ENCODE peak calls at places on chromosomes 11 and 22, in eight cellular contexts. E is LoVo; B is foreskin fibroblast; L is stimulated activated CD8-positive, alpha-beta memory T cell treated with anti-CD3 and anti-CD28 coated beads, Interleukin-7, amount 100 ng/mL, for 1 hour; Y is substantia nigra; S is ACHN; N is K562; U is activated CD4-positive, alpha-beta memory T cell treated with anti-CD3 and anti-CD28 coated beads for 36 hours. M is an unnamed sample.

GRCh38 chr11:128448981-128449713 is 138.2 kb downstream of the ETS1 start:
- DNase-seq in U (no peak), B (no peak), S (no peak), E (no peak), N (no peak), L (no peak), Y (no peak), M (no peak)

GRCh38 chr11:13278620-13279486 is 1.3 kb downstream of the BMAL1 start:
- DNase-seq in B (peak), L (no peak), Y (peak), S (no peak), U (no peak), E (no peak), N (no peak), M (no peak)

GRCh38 chr11:41978951-41979350 is 519.5 kb upstream of the LRRC4C start:
- DNase-seq in B (no peak), U (no peak), L (no peak), E (peak), Y (no peak), N (no peak), S (no peak), M (no peak)

GRCh38 chr11:46680815-46681214 is 19.6 kb downstream of the ARHGAP1 start:
- DNase-seq in B (no peak), Y (no peak), E (no peak), S (no peak), U (no peak), N (no peak), L (no peak), M (no peak)

GRCh38 chr11:92295175-92296137 is 70.8 kb downstream of the FAT3 start:
- DNase-seq in N (no peak), B (peak), Y (no peak), E (peak), S (no peak), U (no peak), L (no peak), M (no peak)

GRCh38 chr11:67507242-67507890 is 596 bp downstream of the CDK2AP2 start:
- DNase-seq in S (peak), E (peak), Y (no peak), B (peak), N (peak), U (no peak), L (no peak), M (peak)

GRCh38 chr22:17430298-17430900 is 61.1 kb downstream of the CECR2 start:
- DNase-seq in B (no peak), S (no peak), U (no peak), L (no peak), E (no peak), Y (no peak), N (no peak), M (no peak)

GRCh38 chr11:6757373-6757967 is 14.3 kb downstream of the OR2AG2 start:
- DNase-seq in U (peak), L (peak), B (peak), S (peak), N (peak), Y (no peak), E (peak), M (no peak)

GRCh38 chr22:19874307-19875060 is 19.8 kb upstream of the GNB1L start:
- DNase-seq in L (no peak), E (no peak), Y (no peak), S (no peak), N (no peak), B (no peak), U (peak), M (no peak)

GRCh38 chr11:93123351-93123898 is 74.4 kb downstream of the SLC36A4 start:
- DNase-seq in Y (no peak), S (no peak), E (no peak), L (no peak), B (no peak), N (peak), U (no peak), M (no peak)

GRCh38 chr11:134047586-134047999 is 21.3 kb upstream of the JAM3 start:
- DNase-seq in S (no peak), N (no peak), E (no peak), L (no peak), Y (no peak), U (no peak), B (peak), M (no peak)

GRCh38 chr22:38681784-38682335 is at the start of gene TOMM22:
- DNase-seq in S (peak), U (peak), B (peak), E (peak), N (peak), L (peak), Y (peak), M (peak)

GRCh38 chr22:38881464-38881871 is 9.5 kb upstream of the CBX6 start:
- DNase-seq in N (no peak), E (no peak), Y (no peak), L (no peak), U (no peak), S (no peak), B (peak), M (no peak)

GRCh38 chr11:41382927-41383326 is 76.5 kb downstream of the LRRC4C start:
- DNase-seq in E (no peak), U (no peak), L (no peak), B (no peak), S (peak), Y (no peak), N (no peak), M (no peak)

GRCh38 chr11:8988329-8989234 is 15.2 kb downstream of the NRIP3 start:
- DNase-seq in B (peak), L (no peak), U (no peak), E (no peak), S (peak), N (peak), Y (no peak), M (no peak)

GRCh38 chr11:46826310-46827044 is 19.6 kb downstream of the CKAP5 start:
- DNase-seq in S (peak), L (peak), Y (peak), E (peak), N (peak), U (peak), B (peak), M (peak)

GRCh38 chr22:27238935-27239510 is 562.5 kb downstream of the MN1 start:
- DNase-seq in N (peak), L (no peak), B (peak), Y (no peak), U (no peak), E (peak), S (peak), M (no peak)

GRCh38 chr11:134228625-134229024 is 4.2 kb downstream of the VPS26B start:
- DNase-seq in Y (no peak), U (peak), E (no peak), S (no peak), B (peak), L (no peak), N (no peak), M (no peak)

GRCh38 chr22:26599505-26599904 is 9.6 kb upstream of the TPST2 start:
- DNase-seq in Y (no peak), U (no peak), N (no peak), L (no peak), E (no peak), S (no peak), B (no peak), M (no peak)

GRCh38 chr11:66857234-66857926 is 516 bp downstream of the LRFN4 start:
- DNase-seq in U (no peak), B (peak), L (no peak), N (peak), E (no peak), Y (no peak), S (no peak), M (no peak)

GRCh38 chr22:20108757-20109230 is 7.1 kb upstream of the RANBP1 start:
- DNase-seq in L (no peak), S (no peak), E (no peak), Y (no peak), B (no peak), U (no peak), N (no peak), M (no peak)

GRCh38 chr22:38347944-38348750 is 30.9 kb upstream of the CSNK1E start:
- DNase-seq in L (no peak), N (no peak), S (peak), E (peak), U (peak), B (peak), Y (no peak), M (no peak)

GRCh38 chr11:114169321-114169749 is 109.8 kb downstream of the ZBTB16 start:
- DNase-seq in S (no peak), E (no peak), L (no peak), U (no peak), B (peak), N (no peak), Y (no peak), M (no peak)

GRCh38 chr11:33668468-33668825 is 32.2 kb downstream of the C11orf91 start:
- DNase-seq in U (no peak), S (no peak), E (no peak), N (no peak), Y (no peak), B (no peak), L (no peak), M (no peak)

GRCh38 chr22:32528316-32528715 is 53.7 kb downstream of the FBXO7 start:
- DNase-seq in N (no peak), S (no peak), E (no peak), L (no peak), U (no peak), B (no peak), Y (peak), M (no peak)

GRCh38 chr22:24450600-24450999 is 23.2 kb downstream of the ADORA2A start:
- DNase-seq in S (no peak), Y (no peak), L (no peak), E (no peak), N (peak), U (no peak), B (no peak), M (no peak)